ENCODE peak calls at places on chromosomes 6 and 20, in five cellular contexts. T, K, S, R and Z are unnamed samples.

GRCh38 chr20:7722564-7722963 is 217.7 kb downstream of the HAO1 start:
- DNase-seq in K (no peak), R (no peak), T (no peak), S (no peak), Z (no peak)

GRCh38 chr6:47097092-47097945 is 55.2 kb upstream of the ADGRF1 start:
- DNase-seq in S (peak), T (peak), K (peak), R (peak), Z (peak)

GRCh38 chr20:41408986-41409385 is 42.4 kb upstream of the EMILIN3 start:
- DNase-seq in S (no peak), T (no peak), R (no peak), K (no peak), Z (no peak)

GRCh38 chr6:11632231-11632630 is 94.7 kb downstream of the TMEM170B start:
- DNase-seq in K (no peak), R (no peak), T (no peak), S (peak), Z (peak)

GRCh38 chr20:57289401-57290177 is 23.1 kb upstream of the BMP7 start:
- DNase-seq in R (no peak), S (no peak), K (no peak), T (no peak), Z (no peak)

GRCh38 chr20:25629816-25630499 is 6.1 kb upstream of the NANP start:
- DNase-seq in K (no peak), T (no peak), S (no peak), R (no peak), Z (no peak)

GRCh38 chr20:45041464-45042337 is 59.2 kb downstream of the KCNS1 start:
- DNase-seq in K (no peak), R (no peak), S (peak), T (peak), Z (peak)

GRCh38 chr20:43920797-43921196 is 6.1 kb downstream of the TOX2 start:
- DNase-seq in S (peak), R (no peak), T (no peak), K (no peak), Z (no peak)

GRCh38 chr6:81806793-81807565 is 54.5 kb upstream of the TENT5A start:
- DNase-seq in T (no peak), R (no peak), S (peak), K (no peak), Z (peak)

GRCh38 chr6:130893277-130893676 is 66.1 kb downstream of the SMLR1 start:
- DNase-seq in K (no peak), S (no peak), R (no peak), T (no peak), Z (no peak)

GRCh38 chr6:33288141-33288941 is 698 bp downstream of the WDR46 start:
- DNase-seq in S (no peak), R (no peak), K (no peak), T (no peak), Z (no peak)
- H3K27ac ChIP-seq in S (peak), R (no peak), K (peak), T (peak), Z (peak)

DNA sequence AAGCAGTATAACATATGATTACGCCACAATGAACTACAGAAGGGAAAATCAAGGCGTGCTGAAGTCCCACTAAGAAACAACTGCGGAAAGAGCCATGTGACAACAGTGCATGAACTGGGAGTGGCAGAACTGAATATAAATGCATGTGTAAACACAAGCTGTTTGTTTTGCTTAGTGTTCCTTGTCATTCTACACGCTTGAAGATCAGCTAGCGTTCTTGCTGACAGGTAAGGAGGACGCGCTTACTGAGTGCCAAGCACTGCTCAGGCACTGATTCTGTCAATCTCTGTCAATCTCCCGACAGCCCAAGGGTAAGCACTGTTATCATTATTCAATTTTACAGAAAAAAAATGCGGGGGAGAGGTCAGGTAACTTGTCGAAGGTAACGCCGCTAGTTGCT is 483 bp upstream of the TBP start:
- DNase-seq in R (no peak), S (no peak), K (peak), T (peak), Z (peak)
- H3K27ac ChIP-seq in R (no peak), S (peak), K (peak), T (peak), Z (peak)

GRCh38 chr20:39019805-39020325 is 57.7 kb downstream of the DHX35 start:
- DNase-seq in S (peak), R (no peak), T (peak), K (no peak), Z (no peak)

GRCh38 chr20:39016496-39016895 is 54.4 kb downstream of the DHX35 start:
- DNase-seq in R (no peak), T (no peak), K (no peak), S (peak), Z (no peak)

GRCh38 chr20:39010496-39010895 is 48.4 kb downstream of the DHX35 start:
- DNase-seq in K (no peak), T (no peak), S (no peak), R (no peak), Z (no peak)

GRCh38 chr20:39013662-39014109 is 51.5 kb downstream of the DHX35 start:
- DNase-seq in S (no peak), K (no peak), T (no peak), R (no peak), Z (no peak)

GRCh38 chr20:39016076-39016475 is 53.9 kb downstream of the DHX35 start:
- DNase-seq in K (no peak), R (no peak), T (no peak), S (no peak), Z (no peak)
- H3K27ac ChIP-seq in K (no peak), R (no peak), T (no peak), S (peak), Z (no peak)

GRCh38 chr6:7142228-7142801 is 34.6 kb downstream of the RREB1 start:
- DNase-seq in T (no peak), S (no peak), K (no peak), R (no peak), Z (no peak)

GRCh38 chr6:7140631-7141366 is 33.0 kb downstream of the RREB1 start:
- DNase-seq in S (peak), R (peak), T (peak), K (peak), Z (peak)

GRCh38 chr6:7144810-7145209 is 37.0 kb downstream of the RREB1 start:
- DNase-seq in R (no peak), K (no peak), T (no peak), S (no peak), Z (no peak)

GRCh38 chr6:7145269-7146078 is 37.7 kb downstream of the RREB1 start:
- DNase-seq in S (peak), R (no peak), K (no peak), T (no peak), Z (no peak)

DNA sequence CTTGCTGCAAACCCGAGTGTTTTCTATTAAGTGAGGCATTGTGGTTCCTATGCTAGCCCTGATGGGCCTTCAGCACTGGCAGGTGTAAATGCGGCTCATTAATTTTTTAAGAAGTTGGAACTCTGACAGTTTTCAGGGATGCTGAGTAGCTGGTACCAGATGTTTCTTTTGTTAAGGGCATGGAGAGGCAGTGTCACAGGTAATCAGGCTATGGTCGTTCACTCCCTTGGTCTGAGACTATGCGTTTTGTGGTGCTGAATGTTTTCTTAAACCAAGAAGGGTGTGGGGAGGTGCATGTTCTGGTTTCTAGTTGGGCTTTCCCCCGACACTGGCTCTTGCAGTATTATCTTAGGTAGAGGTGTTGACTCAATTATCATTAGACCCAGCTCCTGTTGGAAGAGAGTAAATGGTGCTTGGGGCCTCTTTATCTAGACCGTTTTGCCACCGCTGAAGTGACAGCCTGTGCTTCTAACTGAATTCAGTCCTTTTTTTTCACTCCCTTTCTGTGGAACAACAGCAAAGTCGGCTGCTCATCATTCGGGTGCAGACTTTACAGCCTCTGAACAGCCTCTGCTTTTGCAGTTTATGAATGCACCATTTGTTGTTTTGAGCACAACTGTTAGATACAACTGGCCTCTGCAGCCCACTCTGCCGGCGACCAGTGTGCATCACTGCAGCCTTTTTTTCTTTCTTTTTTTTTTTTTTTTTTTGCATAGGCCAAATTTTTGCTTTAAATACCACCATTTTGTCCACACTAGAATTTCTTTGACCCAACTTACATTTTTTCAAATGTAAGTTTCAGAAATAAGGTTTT is 35.6 kb downstream of the RREB1 start:
- DNase-seq in R (no peak), T (peak), K (no peak), S (no peak), Z (no peak)
- H3K27ac ChIP-seq in R (no peak), T (no peak), K (peak), S (no peak), Z (no peak)

DNA sequence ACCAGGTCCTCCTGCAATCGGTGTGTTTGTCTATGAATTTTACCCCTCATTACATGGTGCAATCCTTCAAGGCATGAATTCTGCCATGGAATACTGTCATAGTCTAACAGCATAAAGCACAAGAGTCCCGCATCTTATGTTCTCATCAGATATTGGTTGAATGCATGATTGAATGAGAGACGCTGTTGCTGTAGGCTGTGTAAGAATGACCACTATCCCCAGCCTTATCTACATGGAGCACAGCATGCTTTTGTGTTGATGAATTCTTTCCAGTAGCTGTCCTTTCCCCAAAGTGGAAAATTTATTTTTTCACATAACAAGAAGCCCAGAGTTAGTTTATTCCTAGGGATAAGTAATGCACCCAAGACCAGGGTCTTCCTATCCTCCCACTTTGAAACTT is 5.6 kb upstream of the TRAM2 start:
- DNase-seq in S (no peak), K (no peak), T (no peak), R (no peak), Z (no peak)
- H3K27ac ChIP-seq in S (no peak), K (no peak), T (no peak), R (no peak), Z (no peak)

GRCh38 chr20:22532598-22532997 is 51.8 kb downstream of the FOXA2 start:
- DNase-seq in S (no peak), R (no peak), T (no peak), K (no peak), Z (no peak)
- H3K27ac ChIP-seq in S (no peak), R (no peak), T (no peak), K (no peak), Z (no peak)

GRCh38 chr20:47330933-47331708 is 25.4 kb downstream of the ZMYND8 start:
- DNase-seq in R (no peak), S (peak), T (peak), K (no peak), Z (peak)

GRCh38 chr20:47332381-47333206 is 23.9 kb downstream of the ZMYND8 start:
- DNase-seq in T (no peak), K (no peak), R (no peak), S (no peak), Z (no peak)

GRCh38 chr20:47336013-47336754 is 20.3 kb downstream of the ZMYND8 start:
- DNase-seq in S (no peak), R (no peak), T (peak), K (no peak), Z (no peak)

GRCh38 chr20:47335251-47336012 is 21.1 kb downstream of the ZMYND8 start:
- DNase-seq in T (no peak), S (no peak), R (no peak), K (no peak), Z (no peak)

GRCh38 chr20:47334022-47334551 is 22.4 kb downstream of the ZMYND8 start:
- DNase-seq in K (no peak), R (no peak), T (peak), S (peak), Z (peak)
- H3K27ac ChIP-seq in K (peak), R (no peak), T (peak), S (peak), Z (peak)